ENCODE peak calls at places on chromosomes 11 and 22, in four cellular contexts. One of them, this sample, is unnamed.

GRCh38 chr22:24421428-24421931 is 5.9 kb upstream of the ADORA2A start:
- DNase-seq in adrenal gland: no peak
- DNase-seq in trophoblast cell: peak; percentile 24
- DNase-seq in heart right ventricle: no peak
- DNase-seq in this sample: no peak

GRCh38 chr22:43531651-43532050 is 119.8 kb downstream of the MPPED1 start:
- DNase-seq in adrenal gland: no peak
- DNase-seq in trophoblast cell: no peak
- DNase-seq in heart right ventricle: no peak
- DNase-seq in this sample: no peak

GRCh38 chr22:49480896-49481650 is 346.6 kb downstream of the BRD1 start:
- DNase-seq in adrenal gland: no peak
- DNase-seq in trophoblast cell: no peak
- DNase-seq in heart right ventricle: no peak
- DNase-seq in this sample: no peak

GRCh38 chr22:38292694-38293093 is 19.9 kb upstream of the TMEM184B start:
- DNase-seq in adrenal gland: no peak
- DNase-seq in trophoblast cell: peak; percentile 86
- DNase-seq in heart right ventricle: no peak
- DNase-seq in this sample: no peak

GRCh38 chr22:50171319-50171964 is 911 bp downstream of the PANX2 start:
- DNase-seq in adrenal gland: no peak
- DNase-seq in trophoblast cell: no peak
- DNase-seq in heart right ventricle: no peak
- DNase-seq in this sample: no peak

GRCh38 chr11:91947215-91947614 is 277.4 kb upstream of the FAT3 start:
- DNase-seq in adrenal gland: peak; percentile 29
- DNase-seq in trophoblast cell: no peak
- DNase-seq in heart right ventricle: no peak
- DNase-seq in this sample: peak; percentile 8

GRCh38 chr22:17980638-17981051 is 43.7 kb downstream of the MICAL3 start:
- DNase-seq in adrenal gland: peak; percentile 57
- DNase-seq in trophoblast cell: peak; percentile 74
- DNase-seq in heart right ventricle: peak; percentile 33
- DNase-seq in this sample: no peak

GRCh38 chr22:39900306-39901227 is at the start of gene GRAP2:
- DNase-seq in adrenal gland: no peak
- DNase-seq in trophoblast cell: no peak
- DNase-seq in heart right ventricle: no peak
- DNase-seq in this sample: no peak

GRCh38 chr22:48309115-48309705 is 1518.5 kb downstream of the BRD1 start:
- DNase-seq in adrenal gland: no peak
- DNase-seq in trophoblast cell: no peak
- DNase-seq in heart right ventricle: no peak
- DNase-seq in this sample: no peak

GRCh38 chr11:67436459-67437081 is 912 bp downstream of the PTPRCAP start:
- DNase-seq in adrenal gland: peak; percentile 62
- DNase-seq in trophoblast cell: peak; percentile 32
- DNase-seq in heart right ventricle: no peak
- DNase-seq in this sample: no peak

GRCh38 chr11:123559418-123559817 is 95.0 kb downstream of the SCN3B start:
- DNase-seq in adrenal gland: no peak
- DNase-seq in trophoblast cell: no peak
- DNase-seq in heart right ventricle: no peak
- DNase-seq in this sample: no peak

GRCh38 chr22:47452184-47452583 is 689.7 kb downstream of the TBC1D22A start:
- DNase-seq in adrenal gland: no peak
- DNase-seq in trophoblast cell: no peak
- DNase-seq in heart right ventricle: no peak
- DNase-seq in this sample: no peak

GRCh38 chr11:111360150-111361043 is 18.7 kb downstream of the POU2AF1 start:
- DNase-seq in adrenal gland: no peak
- DNase-seq in trophoblast cell: peak; percentile 58
- DNase-seq in heart right ventricle: no peak
- DNase-seq in this sample: no peak

GRCh38 chr11:44145011-44145777 is 49.7 kb downstream of the EXT2 start:
- DNase-seq in adrenal gland: no peak
- DNase-seq in trophoblast cell: no peak
- DNase-seq in heart right ventricle: no peak
- DNase-seq in this sample: no peak

GRCh38 chr11:32838505-32839274 is 9.0 kb downstream of the PRRG4 start:
- DNase-seq in adrenal gland: no peak
- DNase-seq in trophoblast cell: peak; percentile 88
- DNase-seq in heart right ventricle: no peak
- DNase-seq in this sample: no peak

GRCh38 chr11:32839308-32839707 is 9.6 kb downstream of the PRRG4 start:
- DNase-seq in adrenal gland: no peak
- DNase-seq in trophoblast cell: peak; percentile 58
- DNase-seq in heart right ventricle: no peak
- DNase-seq in this sample: no peak

GRCh38 chr11:32843544-32843943 is 13.8 kb downstream of the PRRG4 start:
- DNase-seq in adrenal gland: no peak
- DNase-seq in trophoblast cell: no peak
- DNase-seq in heart right ventricle: no peak
- DNase-seq in this sample: no peak

GRCh38 chr11:32840587-32840986 is 10.9 kb downstream of the PRRG4 start:
- DNase-seq in adrenal gland: no peak
- DNase-seq in trophoblast cell: no peak
- DNase-seq in heart right ventricle: no peak
- DNase-seq in this sample: no peak
- H3K27me3 ChIP-seq in adrenal gland: no peaks in the 10 kb centered on the region
- H3K27me3 ChIP-seq in trophoblast cell: no peaks in the 10 kb centered on the region
- H3K27me3 ChIP-seq in heart right ventricle: no peaks in the 10 kb centered on the region
- H3K27me3 ChIP-seq in this sample: no peaks in the 10 kb centered on the region

GRCh38 chr11:86952221-86952875 is 2.8 kb downstream of the FZD4 start:
- DNase-seq in adrenal gland: no peak
- DNase-seq in trophoblast cell: no peak
- DNase-seq in heart right ventricle: no peak
- DNase-seq in this sample: no peak
- H3K27ac ChIP-seq in adrenal gland: peak overlapping the region; percentile 36
- H3K27ac ChIP-seq in trophoblast cell: no peak overlapping the region
- H3K27ac ChIP-seq in heart right ventricle: peak overlapping the region; percentile 99
- H3K27ac ChIP-seq in this sample: peak overlapping the region; percentile 86

DNA sequence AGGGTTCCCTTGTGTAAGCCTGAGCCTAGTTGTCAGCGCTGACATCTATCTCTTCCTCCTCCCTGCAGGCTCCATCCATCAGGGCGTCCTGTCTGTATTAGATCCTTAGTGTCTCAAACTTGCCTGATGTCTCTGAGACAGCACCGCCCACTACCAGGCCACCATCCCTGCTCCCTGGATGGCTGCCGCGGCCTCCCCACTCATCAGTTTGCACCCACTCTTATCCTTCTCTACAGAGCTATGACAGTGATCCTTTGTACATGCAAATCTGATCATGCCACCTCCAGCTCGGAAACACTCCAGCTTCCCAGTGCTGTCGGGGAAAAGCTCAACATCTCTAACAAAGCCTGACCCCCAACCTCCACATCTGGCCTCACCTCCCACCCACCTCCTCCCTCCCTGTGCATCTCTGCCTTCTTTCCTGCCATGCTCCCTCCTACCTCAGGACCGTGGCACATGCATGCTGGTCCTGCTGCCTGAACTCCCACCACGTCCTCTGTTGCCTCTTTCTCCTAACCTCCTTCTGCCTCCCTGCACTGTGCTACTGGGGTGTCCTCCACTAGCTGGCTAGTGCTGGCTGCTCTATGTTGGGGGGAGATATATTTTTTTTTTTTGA is 61.6 kb upstream of the EIF3D start:
- DNase-seq in adrenal gland: no peak
- DNase-seq in trophoblast cell: no peak
- DNase-seq in heart right ventricle: no peak
- DNase-seq in this sample: no peak
- H3K27me3 ChIP-seq in adrenal gland: peaks cover 6% of the 10 kb centered on the region
- H3K27me3 ChIP-seq in trophoblast cell: no peaks in the 10 kb centered on the region
- H3K27me3 ChIP-seq in heart right ventricle: no peaks in the 10 kb centered on the region
- H3K27me3 ChIP-seq in this sample: no peaks in the 10 kb centered on the region

DNA sequence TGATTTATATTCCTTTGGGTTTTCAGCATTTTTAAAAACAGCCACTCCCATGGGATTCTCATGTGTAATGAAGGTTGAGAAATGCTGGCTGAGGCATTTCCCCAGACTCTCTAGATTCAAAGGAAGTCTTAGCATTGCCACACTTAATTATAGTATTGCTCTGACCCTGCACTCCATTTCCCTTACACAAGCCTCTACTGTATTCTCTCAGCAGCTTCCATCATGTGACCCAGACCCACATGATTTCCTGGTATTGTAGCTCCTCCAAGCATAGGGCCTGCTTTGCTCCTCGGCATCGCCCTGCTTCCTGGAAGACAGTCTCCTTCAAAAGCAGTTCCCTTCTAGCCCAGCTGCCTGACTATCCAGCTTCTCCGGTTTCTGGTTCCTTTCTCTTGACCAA is 261.5 kb downstream of the LARGE1 start:
- DNase-seq in adrenal gland: peak; percentile 61
- DNase-seq in trophoblast cell: peak; percentile 49
- DNase-seq in heart right ventricle: peak; percentile 29
- DNase-seq in this sample: no peak
- H3K27ac ChIP-seq in adrenal gland: peak overlapping the region; percentile 63
- H3K27ac ChIP-seq in trophoblast cell: no peak overlapping the region
- H3K27ac ChIP-seq in heart right ventricle: peak overlapping the region; percentile 56
- H3K27ac ChIP-seq in this sample: no peak overlapping the region

GRCh38 chr11:34656062-34656720 is 35.3 kb downstream of the EHF start:
- DNase-seq in adrenal gland: no peak
- DNase-seq in trophoblast cell: no peak
- DNase-seq in heart right ventricle: no peak
- DNase-seq in this sample: no peak
- H3K27me3 ChIP-seq in adrenal gland: no peaks in the 10 kb centered on the region
- H3K27me3 ChIP-seq in trophoblast cell: no peaks in the 10 kb centered on the region
- H3K27me3 ChIP-seq in heart right ventricle: no peaks in the 10 kb centered on the region
- H3K27me3 ChIP-seq in this sample: no peaks in the 10 kb centered on the region

GRCh38 chr11:120329556-120329955 is 4.5 kb downstream of the TLCD5 start:
- DNase-seq in adrenal gland: no peak
- DNase-seq in trophoblast cell: no peak
- DNase-seq in heart right ventricle: no peak
- DNase-seq in this sample: no peak

GRCh38 chr11:120326228-120326627 is 1.1 kb downstream of the TLCD5 start:
- DNase-seq in adrenal gland: no peak
- DNase-seq in trophoblast cell: peak; percentile 86
- DNase-seq in heart right ventricle: no peak
- DNase-seq in this sample: no peak

GRCh38 chr11:120324932-120325810 is at the start of gene TLCD5:
- DNase-seq in adrenal gland: peak; percentile 78
- DNase-seq in trophoblast cell: peak; percentile 74
- DNase-seq in heart right ventricle: peak; percentile 72
- DNase-seq in this sample: no peak

GRCh38 chr11:120326845-120327281 is 1.8 kb downstream of the TLCD5 start:
- DNase-seq in adrenal gland: no peak
- DNase-seq in trophoblast cell: peak; percentile 88
- DNase-seq in heart right ventricle: no peak
- DNase-seq in this sample: no peak

DNA sequence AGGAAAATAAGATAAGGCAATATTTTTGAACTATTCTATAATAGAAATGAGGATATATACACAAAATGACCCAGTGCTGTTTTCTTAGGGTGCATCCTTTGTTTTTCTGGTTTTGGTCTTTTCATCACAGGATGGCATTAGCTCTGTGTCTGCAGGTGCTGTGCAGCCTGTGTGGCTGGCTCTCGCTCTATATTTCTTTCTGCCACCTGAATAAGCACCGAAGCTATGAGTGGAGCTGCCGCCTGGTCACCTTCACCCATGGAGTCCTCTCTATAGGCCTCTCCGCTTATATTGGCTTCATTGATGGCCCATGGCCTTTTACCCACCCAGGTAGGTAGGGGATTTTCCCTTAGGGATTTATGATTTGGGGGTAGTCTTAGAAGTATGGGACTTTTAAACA is 2.2 kb downstream of the TLCD5 start:
- DNase-seq in adrenal gland: no peak
- DNase-seq in trophoblast cell: no peak
- DNase-seq in heart right ventricle: no peak
- DNase-seq in this sample: no peak
- H3K27ac ChIP-seq in adrenal gland: peak overlapping the region; percentile 99
- H3K27ac ChIP-seq in trophoblast cell: no peak overlapping the region
- H3K27ac ChIP-seq in heart right ventricle: peak overlapping the region; percentile 94
- H3K27ac ChIP-seq in this sample: no peak overlapping the region

This sample was measured in thoracic aorta.